ENCODE peak calls at places on chromosomes 4 and X, in six cellular contexts. One of them, this sample, is unnamed.

GRCh38 chrX:46918434-46918833 is 6.2 kb downstream of the JADE3 start:
- DNase-seq in H1: no peak
- DNase-seq in HepG2: peak; percentile 67
- DNase-seq in GM12878: no peak
- DNase-seq in HCT116: no peak
- DNase-seq in K562: no peak
- DNase-seq in this sample: no peak

GRCh38 chrX:134255555-134255954 is 18.6 kb downstream of the CCDC160 start:
- DNase-seq in HepG2: no peak
- DNase-seq in HCT116: no peak
- DNase-seq in GM12878: no peak
- DNase-seq in K562: no peak
- DNase-seq in H1: no peak
- DNase-seq in this sample: no peak

GRCh38 chr4:42555828-42556227 is 101.1 kb downstream of the ATP8A1 start:
- DNase-seq in GM12878: no peak
- DNase-seq in HCT116: no peak
- DNase-seq in H1: no peak
- DNase-seq in K562: no peak
- DNase-seq in HepG2: no peak
- DNase-seq in this sample: no peak

GRCh38 chrX:37383313-37383712 is 34.1 kb downstream of the PRRG1 start:
- DNase-seq in HCT116: no peak
- DNase-seq in H1: no peak
- DNase-seq in K562: no peak
- DNase-seq in HepG2: no peak
- DNase-seq in GM12878: no peak
- DNase-seq in this sample: no peak

GRCh38 chr4:3805731-3806130 is 39.5 kb downstream of the ADRA2C start:
- DNase-seq in K562: no peak
- DNase-seq in GM12878: no peak
- DNase-seq in H1: no peak
- DNase-seq in HCT116: no peak
- DNase-seq in HepG2: no peak
- DNase-seq in this sample: no peak

GRCh38 chr4:4260185-4260751 is 12.2 kb upstream of the TMEM128 start:
- DNase-seq in K562: no peak
- DNase-seq in H1: no peak
- DNase-seq in GM12878: no peak
- DNase-seq in HCT116: peak; percentile 74
- DNase-seq in HepG2: peak; percentile 79
- DNase-seq in this sample: peak; percentile 67

GRCh38 chr4:67871867-67872266 is 11.9 kb downstream of the TMPRSS11D start:
- DNase-seq in HepG2: peak; percentile 24
- DNase-seq in K562: no peak
- DNase-seq in HCT116: peak; percentile 37
- DNase-seq in GM12878: no peak
- DNase-seq in H1: no peak
- DNase-seq in this sample: peak; percentile 22

GRCh38 chr4:81353861-81354260 is 117.8 kb downstream of the RASGEF1B start:
- DNase-seq in GM12878: no peak
- DNase-seq in K562: no peak
- DNase-seq in HepG2: no peak
- DNase-seq in HCT116: no peak
- DNase-seq in H1: no peak
- DNase-seq in this sample: no peak

GRCh38 chrX:47313056-47313455 is 57.3 kb upstream of the ZNF157 start:
- DNase-seq in GM12878: no peak
- DNase-seq in HepG2: no peak
- DNase-seq in K562: no peak
- DNase-seq in H1: no peak
- DNase-seq in HCT116: no peak
- DNase-seq in this sample: no peak

GRCh38 chrX:675896-676295 is 45.3 kb downstream of the SHOX start:
- DNase-seq in GM12878: no peak
- DNase-seq in K562: no peak
- DNase-seq in H1: peak; percentile 53
- DNase-seq in HCT116: no peak
- DNase-seq in HepG2: no peak
- DNase-seq in this sample: no peak

GRCh38 chr4:178028481-178028880 is 586.2 kb upstream of the AGA start:
- DNase-seq in HepG2: no peak
- DNase-seq in GM12878: no peak
- DNase-seq in HCT116: no peak
- DNase-seq in H1: no peak
- DNase-seq in K562: no peak
- DNase-seq in this sample: no peak

GRCh38 chr4:81446634-81447033 is 25.1 kb downstream of the RASGEF1B start:
- DNase-seq in H1: no peak
- DNase-seq in K562: no peak
- DNase-seq in HepG2: no peak
- DNase-seq in GM12878: no peak
- DNase-seq in HCT116: no peak
- DNase-seq in this sample: no peak

GRCh38 chrX:97021680-97022079 is 138.0 kb downstream of the RPA4 start:
- DNase-seq in H1: no peak
- DNase-seq in HepG2: no peak
- DNase-seq in HCT116: no peak
- DNase-seq in K562: no peak
- DNase-seq in GM12878: no peak
- DNase-seq in this sample: no peak

GRCh38 chrX:30577362-30577961 is at the start of gene TASL:
- DNase-seq in GM12878: peak; percentile 94
- DNase-seq in HepG2: no peak
- DNase-seq in H1: no peak
- DNase-seq in K562: no peak
- DNase-seq in HCT116: no peak
- DNase-seq in this sample: no peak

GRCh38 chr4:88144048-88144447 is 14.4 kb downstream of the ABCG2 start:
- DNase-seq in GM12878: no peak
- DNase-seq in K562: no peak
- DNase-seq in H1: no peak
- DNase-seq in HepG2: no peak
- DNase-seq in HCT116: no peak
- DNase-seq in this sample: no peak

GRCh38 chr4:2913168-2913567 is 50.0 kb downstream of the NOP14 start:
- DNase-seq in HepG2: no peak
- DNase-seq in K562: no peak
- DNase-seq in GM12878: no peak
- DNase-seq in HCT116: no peak
- DNase-seq in H1: no peak
- DNase-seq in this sample: no peak

GRCh38 chr4:65383589-65384305 is 286.5 kb downstream of the EPHA5 start:
- DNase-seq in HCT116: no peak
- DNase-seq in K562: no peak
- DNase-seq in H1: no peak
- DNase-seq in HepG2: no peak
- DNase-seq in GM12878: no peak
- DNase-seq in this sample: no peak

GRCh38 chrX:63514575-63514967 is 163.4 kb upstream of the SPIN4 start:
- DNase-seq in HCT116: no peak
- DNase-seq in HepG2: no peak
- DNase-seq in GM12878: no peak
- DNase-seq in H1: no peak
- DNase-seq in K562: no peak
- DNase-seq in this sample: no peak

GRCh38 chrX:1507511-1508463 is 29.2 kb downstream of the P2RY8 start:
- DNase-seq in HCT116: no peak
- DNase-seq in H1: no peak
- DNase-seq in GM12878: peak; percentile 95
- DNase-seq in HepG2: no peak
- DNase-seq in K562: no peak
- DNase-seq in this sample: no peak

GRCh38 chrX:150984164-150984824 is 1.2 kb downstream of the HMGB3 start:
- DNase-seq in HepG2: no peak
- DNase-seq in HCT116: no peak
- DNase-seq in K562: peak; percentile 55
- DNase-seq in GM12878: no peak
- DNase-seq in H1: no peak
- DNase-seq in this sample: no peak

GRCh38 chrX:21996872-21997271 is 35.3 kb upstream of the PHEX start:
- DNase-seq in GM12878: no peak
- DNase-seq in HCT116: no peak
- DNase-seq in HepG2: peak; percentile 17
- DNase-seq in H1: no peak
- DNase-seq in K562: no peak
- DNase-seq in this sample: no peak

GRCh38 chr4:56613101-56613862 is 67.8 kb downstream of the HOPX start:
- DNase-seq in GM12878: no peak
- DNase-seq in K562: no peak
- DNase-seq in HepG2: peak; percentile 5
- DNase-seq in H1: no peak
- DNase-seq in HCT116: no peak
- DNase-seq in this sample: no peak

GRCh38 chr4:14178421-14178820 is 550.9 kb upstream of the BOD1L1 start:
- DNase-seq in HepG2: no peak
- DNase-seq in HCT116: no peak
- DNase-seq in K562: no peak
- DNase-seq in H1: no peak
- DNase-seq in GM12878: peak; percentile 61
- DNase-seq in this sample: no peak

GRCh38 chr4:2617955-2618354 is 81.5 kb downstream of the FAM193A start:
- DNase-seq in H1: no peak
- DNase-seq in GM12878: no peak
- DNase-seq in HepG2: no peak
- DNase-seq in K562: no peak
- DNase-seq in HCT116: no peak
- DNase-seq in this sample: no peak

DNA sequence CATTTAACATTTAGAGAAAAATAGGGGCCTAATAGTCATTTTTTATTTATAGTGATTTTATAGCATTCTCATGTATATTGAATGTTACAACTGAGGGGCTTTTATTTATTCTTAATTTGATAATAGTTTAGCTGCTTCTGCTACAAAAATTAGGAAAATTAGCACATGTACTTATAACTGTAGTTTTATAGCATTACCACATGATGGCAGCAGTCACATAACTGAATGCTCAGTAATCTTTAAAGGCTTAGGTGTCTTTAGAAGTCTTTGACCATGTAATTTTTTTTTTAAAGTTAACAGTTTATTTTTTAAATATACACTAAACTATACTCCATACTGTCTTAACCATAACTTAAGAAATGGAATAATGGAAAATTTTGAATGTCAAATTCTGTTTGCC is 136.6 kb downstream of the STAG2 start:
- DNase-seq in GM12878: no peak
- DNase-seq in HepG2: peak; percentile 9
- DNase-seq in K562: no peak
- DNase-seq in HCT116: no peak
- DNase-seq in H1: no peak
- DNase-seq in this sample: peak; percentile 14
- TF ChIP-seq JUND in GM12878: no peak
- TF ChIP-seq JUND in HepG2: no peak
- TF ChIP-seq JUND in K562: no peak
- TF ChIP-seq JUND in HCT116: no peak
- TF ChIP-seq JUND in H1: no peak
- TF ChIP-seq JUND in this sample: no peak

GRCh38 chrX:110803506-110803905 is 7.9 kb upstream of the CHRDL1 start:
- DNase-seq in HCT116: no peak
- DNase-seq in K562: no peak
- DNase-seq in GM12878: no peak
- DNase-seq in HepG2: no peak
- DNase-seq in H1: no peak
- DNase-seq in this sample: no peak

DNA sequence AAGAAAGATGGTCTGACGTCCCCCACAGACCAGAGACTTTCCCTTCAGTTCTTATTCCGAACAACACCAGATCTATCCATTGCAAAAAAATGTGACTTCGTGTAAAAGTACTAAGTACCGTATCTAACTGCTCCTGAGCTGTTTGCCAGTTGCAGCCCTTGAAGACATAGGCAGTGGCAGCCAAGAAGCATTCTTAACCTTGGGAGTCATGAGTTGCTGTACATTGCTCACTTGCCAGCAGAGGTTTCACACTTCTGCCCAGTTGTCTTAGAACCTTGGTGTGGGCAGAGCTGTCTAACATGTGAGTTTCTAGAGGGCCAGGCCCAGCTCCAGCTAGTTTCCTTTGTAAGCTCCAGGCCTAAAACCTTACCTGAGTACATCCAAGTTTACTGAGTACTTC is 10.5 kb upstream of the CHRDL1 start:
- DNase-seq in K562: no peak
- DNase-seq in H1: no peak
- DNase-seq in HCT116: no peak
- DNase-seq in HepG2: no peak
- DNase-seq in GM12878: no peak
- DNase-seq in this sample: no peak
- TF ChIP-seq JUND in K562: no peak
- TF ChIP-seq JUND in H1: no peak
- TF ChIP-seq JUND in HCT116: no peak
- TF ChIP-seq JUND in HepG2: no peak
- TF ChIP-seq JUND in GM12878: no peak
- TF ChIP-seq JUND in this sample: no peak

GRCh38 chr4:8393593-8394038 is 46.9 kb downstream of the ACOX3 start:
- DNase-seq in H1: no peak
- DNase-seq in K562: no peak
- DNase-seq in HCT116: no peak
- DNase-seq in HepG2: no peak
- DNase-seq in GM12878: no peak
- DNase-seq in this sample: no peak
- TF ChIP-seq JUND in H1: no peak
- TF ChIP-seq JUND in K562: no peak
- TF ChIP-seq JUND in HCT116: no peak
- TF ChIP-seq JUND in HepG2: no peak
- TF ChIP-seq JUND in GM12878: no peak
- TF ChIP-seq JUND in this sample: no peak

GRCh38 chrX:115177941-115178340 is 11.3 kb upstream of the RBMXL3 start:
- DNase-seq in HepG2: no peak
- DNase-seq in HCT116: no peak
- DNase-seq in K562: no peak
- DNase-seq in H1: no peak
- DNase-seq in GM12878: no peak
- DNase-seq in this sample: no peak
- TF ChIP-seq JUND in HepG2: no peak
- TF ChIP-seq JUND in HCT116: no peak
- TF ChIP-seq JUND in K562: no peak
- TF ChIP-seq JUND in H1: no peak
- TF ChIP-seq JUND in GM12878: no peak
- TF ChIP-seq JUND in this sample: no peak

GRCh38 chr4:90292438-90292837 is 165.2 kb downstream of the CCSER1 start:
- DNase-seq in H1: no peak
- DNase-seq in HCT116: no peak
- DNase-seq in K562: no peak
- DNase-seq in HepG2: no peak
- DNase-seq in GM12878: no peak
- DNase-seq in this sample: no peak

DNA sequence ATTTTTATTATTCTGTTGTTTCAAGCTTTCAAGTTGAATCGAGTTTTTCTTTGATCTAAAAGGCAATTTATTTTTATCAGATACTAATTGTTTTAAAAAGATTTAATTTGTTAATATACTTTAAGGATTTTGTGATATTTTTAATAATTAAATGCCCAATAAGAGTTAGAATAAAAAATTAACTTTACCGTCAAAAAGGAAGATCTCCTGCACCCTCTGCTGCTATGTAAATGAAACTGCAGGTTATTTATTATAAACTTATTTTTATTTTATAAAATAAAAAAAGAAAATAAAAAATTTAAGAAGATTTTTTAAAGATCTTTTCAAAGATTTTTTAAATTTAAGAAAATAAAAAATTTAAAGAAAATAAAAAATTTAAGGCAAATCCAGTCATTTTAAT is 166.1 kb downstream of the CCSER1 start:
- DNase-seq in GM12878: no peak
- DNase-seq in H1: no peak
- DNase-seq in K562: no peak
- DNase-seq in HepG2: no peak
- DNase-seq in HCT116: no peak
- DNase-seq in this sample: no peak
- TF ChIP-seq JUND in GM12878: no peak
- TF ChIP-seq JUND in H1: no peak
- TF ChIP-seq JUND in K562: no peak
- TF ChIP-seq JUND in HepG2: no peak
- TF ChIP-seq JUND in HCT116: no peak
- TF ChIP-seq JUND in this sample: no peak